ENCODE peak calls at places on chromosomes 3 and 15, in seven cellular contexts. A, R, O, X, B, J and D are unnamed samples.
A peak's percentile ranks its signal among the peaks of the same experiment; 100 is the strongest.

GRCh38 chr15:45589296-45589695 is 2.1 kb downstream of the BLOC1S6 start:
- DNase-seq in X (no peak), O (no peak), R (no peak), J (no peak), B (no peak), A (no peak), D (no peak)

GRCh38 chr3:112149136-112149535 is 16.1 kb upstream of the GCSAM start:
- DNase-seq in J (no peak), A (no peak), B (no peak), R (no peak), O (no peak), X (no peak), D (no peak)

GRCh38 chr3:184314700-184315505 is 497 bp downstream of the EIF4G1 start:
- DNase-seq in X (peak; percentile 82), R (peak; percentile 35), B (peak; percentile 59), A (peak; percentile 46), O (peak; percentile 82), J (peak; percentile 67), D (no peak)

GRCh38 chr3:48143977-48144376 is 44.2 kb downstream of the CDC25A start:
- DNase-seq in J (no peak), A (no peak), R (no peak), O (no peak), X (no peak), B (no peak), D (no peak)

GRCh38 chr3:66487475-66487874 is 13.3 kb downstream of the LRIG1 start:
- DNase-seq in J (no peak), X (peak; percentile 25), A (no peak), R (no peak), B (no peak), O (no peak), D (no peak)

GRCh38 chr3:23159929-23160328 is 43.2 kb upstream of the UBE2E2 start:
- DNase-seq in B (no peak), R (no peak), X (peak; percentile 81), A (no peak), O (no peak), J (no peak), D (no peak)

GRCh38 chr3:62562596-62562995 is 189.2 kb upstream of the FEZF2 start:
- DNase-seq in X (no peak), R (no peak), O (no peak), B (no peak), J (no peak), A (no peak), D (no peak)

GRCh38 chr15:80948651-80949292 is 40.8 kb downstream of the MESD start:
- DNase-seq in O (no peak), B (no peak), A (no peak), J (no peak), X (no peak), R (no peak), D (no peak)

GRCh38 chr3:127911421-127911931 is 3.6 kb upstream of the KBTBD12 start:
- DNase-seq in J (peak; percentile 46), B (no peak), A (no peak), O (no peak), X (no peak), R (peak; percentile 18), D (no peak)

GRCh38 chr15:58666957-58667356 is 82.5 kb downstream of the ADAM10 start:
- DNase-seq in A (no peak), X (peak; percentile 50), J (no peak), O (no peak), B (no peak), R (no peak), D (no peak)

GRCh38 chr3:161347726-161348125 is 23.6 kb downstream of the SPTSSB start:
- DNase-seq in X (no peak), J (no peak), A (no peak), O (no peak), B (no peak), R (no peak), D (no peak)

GRCh38 chr15:78208887-78209645 is 25.3 kb downstream of the ACSBG1 start:
- DNase-seq in X (no peak), R (no peak), A (no peak), O (no peak), J (peak; percentile 36), B (no peak), D (peak; percentile 26)

GRCh38 chr3:9780451-9780797 is 10.7 kb upstream of the CAMK1 start:
- DNase-seq in R (no peak), X (no peak), O (no peak), A (no peak), B (no peak), J (no peak), D (no peak)

GRCh38 chr3:72625616-72626337 is 222.5 kb downstream of the SHQ1 start:
- DNase-seq in J (no peak), A (no peak), O (no peak), R (no peak), X (peak; percentile 78), B (no peak), D (no peak)

GRCh38 chr3:148697311-148698189 is at the start of gene AGTR1:
- DNase-seq in J (peak; percentile 22), R (no peak), X (peak; percentile 46), O (peak; percentile 71), B (no peak), A (peak; percentile 79), D (peak; percentile 90)

GRCh38 chr3:122943828-122944190 is 83.8 kb downstream of the SEMA5B start:
- DNase-seq in J (no peak), A (no peak), B (no peak), X (no peak), R (peak; percentile 42), O (no peak), D (no peak)

GRCh38 chr3:15300318-15301078 is 31.9 kb downstream of the SH3BP5 start:
- DNase-seq in A (no peak), X (peak; percentile 64), O (no peak), B (no peak), J (no peak), R (peak; percentile 20), D (no peak)

GRCh38 chr3:123642182-123642956 is 57.5 kb upstream of the HACD2 start:
- DNase-seq in B (no peak), R (peak; percentile 62), X (peak; percentile 92), J (peak; percentile 79), A (peak; percentile 92), O (peak; percentile 88), D (peak; percentile 95)

GRCh38 chr3:169118666-169119370 is 544.7 kb downstream of the MECOM start:
- DNase-seq in A (no peak), J (no peak), B (no peak), X (peak; percentile 73), R (no peak), O (no peak), D (no peak)

GRCh38 chr3:185558395-185558794 is 6.0 kb upstream of the LIPH start:
- DNase-seq in J (peak; percentile 86), R (no peak), B (no peak), O (peak; percentile 55), X (peak; percentile 16), A (no peak), D (no peak)

GRCh38 chr3:132417695-132418520 is 606 bp downstream of the DNAJC13 start:
- DNase-seq in R (peak; percentile 68), O (peak; percentile 54), B (peak; percentile 32), A (peak; percentile 49), X (peak; percentile 82), J (peak; percentile 34), D (peak; percentile 55)

GRCh38 chr3:49294343-49294742 is 17.3 kb upstream of the C3orf62 start:
- DNase-seq in X (no peak), R (no peak), A (no peak), O (no peak), B (no peak), J (no peak), D (no peak)

GRCh38 chr3:98890960-98891910 is 10.3 kb downstream of the DCBLD2 start:
- DNase-seq in B (no peak), J (no peak), O (no peak), R (no peak), A (no peak), X (no peak), D (no peak)

GRCh38 chr3:101950985-101951733 is 101.8 kb downstream of the NFKBIZ start:
- DNase-seq in R (no peak), J (peak; percentile 14), O (peak; percentile 20), B (no peak), A (no peak), X (no peak), D (no peak)

GRCh38 chr3:12287727-12288465 is 974 bp upstream of the PPARG start:
- DNase-seq in J (peak; percentile 24), B (no peak), A (peak; percentile 46), X (peak; percentile 41), R (no peak), O (peak; percentile 68), D (peak; percentile 44)

GRCh38 chr3:85821130-85821756 is 862.5 kb downstream of the CADM2 start:
- DNase-seq in O (peak; percentile 48), X (peak; percentile 27), B (no peak), J (peak; percentile 40), R (peak; percentile 44), A (peak; percentile 59), D (peak; percentile 49)

GRCh38 chr3:129690406-129690805 is 83.9 kb upstream of the PLXND1 start:
- DNase-seq in A (no peak), B (peak; percentile 5), R (peak; percentile 91), J (peak; percentile 44), X (peak; percentile 76), O (peak; percentile 70), D (peak; percentile 60)

GRCh38 chr3:194184265-194184751 is 48.4 kb downstream of the HES1 start:
- DNase-seq in A (no peak), O (no peak), X (no peak), J (no peak), R (no peak), B (no peak), D (no peak)

GRCh38 chr3:88433572-88433971 is 283.8 kb downstream of the C3orf38 start:
- DNase-seq in O (no peak), J (no peak), B (no peak), A (no peak), R (peak; percentile 69), X (no peak), D (no peak)

GRCh38 chr15:34365073-34365825 is 1.7 kb downstream of the LPCAT4 start:
- DNase-seq in A (no peak), J (no peak), B (no peak), O (no peak), R (no peak), X (peak; percentile 18), D (no peak)

GRCh38 chr3:63918321-63918720 is 6.1 kb upstream of the SCAANT1 start:
- DNase-seq in R (no peak), O (no peak), B (no peak), X (peak; percentile 65), J (no peak), A (no peak), D (no peak)

GRCh38 chr3:24259901-24260512 is 234.6 kb downstream of the THRB start:
- DNase-seq in R (no peak), J (no peak), B (no peak), O (no peak), A (no peak), X (peak; percentile 80), D (no peak)

GRCh38 chr15:57703387-57703786 is 3.1 kb upstream of the POLR2M start:
- DNase-seq in J (no peak), O (no peak), X (peak; percentile 20), B (no peak), A (no peak), R (no peak), D (no peak)